ENCODE peak calls at places on chromosomes 5 and 9, in six cellular contexts. H is cardiac muscle cell, P is thoracic aorta, F is esophagus squamous epithelium, W is DND-41, J is transverse colon. G is an unnamed sample. For H3K4me1, the result is how much of the 10 kb centered on the place peaks cover.

GRCh38 chr9:83964973-83965349 is 15.1 kb downstream of the HNRNPK start:
- DNase-seq in J (no peak), P (no peak), H (peak), W (no peak), F (no peak), G (no peak)

GRCh38 chr5:153490124-153491085 is at the start of gene GRIA1:
- DNase-seq in F (no peak), W (no peak), H (peak), J (no peak), P (no peak), G (no peak)

GRCh38 chr9:93265301-93265971 is 81.5 kb downstream of the WNK2 start:
- DNase-seq in W (no peak), J (no peak), P (no peak), H (no peak), F (no peak), G (no peak)

GRCh38 chr5:174581483-174581882 is 142.9 kb upstream of the MSX2 start:
- DNase-seq in P (no peak), H (peak), W (peak), J (no peak), F (no peak), G (no peak)

GRCh38 chr5:79990205-79990597 is 861 bp downstream of the MTX3 start:
- DNase-seq in H (no peak), W (no peak), F (no peak), P (no peak), J (no peak), G (no peak)

GRCh38 chr9:74362423-74362822 is 134.7 kb upstream of the RORB start:
- DNase-seq in W (no peak), H (no peak), F (no peak), J (no peak), P (no peak), G (no peak)

GRCh38 chr9:105066265-105066865 is 138.4 kb upstream of the ABCA1 start:
- DNase-seq in J (no peak), W (no peak), H (no peak), P (no peak), F (peak), G (peak)

GRCh38 chr5:178555771-178556211 is 34.4 kb downstream of the COL23A1 start:
- DNase-seq in J (no peak), P (no peak), W (no peak), H (no peak), F (no peak), G (no peak)

GRCh38 chr9:130282000-130282700 is 16.6 kb downstream of the HMCN2 start:
- DNase-seq in W (no peak), J (peak), F (no peak), H (no peak), P (no peak), G (peak)

GRCh38 chr5:36950586-36951457 is 74.3 kb downstream of the NIPBL start:
- DNase-seq in J (no peak), H (peak), F (no peak), W (no peak), P (no peak), G (no peak)

GRCh38 chr9:136762221-136762691 is 2.1 kb downstream of the LCN15 start:
- DNase-seq in J (no peak), H (no peak), F (no peak), W (no peak), P (no peak), G (no peak)

GRCh38 chr9:3371842-3372241 is 154.0 kb downstream of the RFX3 start:
- DNase-seq in P (no peak), W (no peak), F (no peak), J (no peak), H (no peak), G (no peak)
- TF ChIP-seq CTCF in P (no peak), W (no peak), F (no peak), J (no peak), H (no peak), G (no peak)

DNA sequence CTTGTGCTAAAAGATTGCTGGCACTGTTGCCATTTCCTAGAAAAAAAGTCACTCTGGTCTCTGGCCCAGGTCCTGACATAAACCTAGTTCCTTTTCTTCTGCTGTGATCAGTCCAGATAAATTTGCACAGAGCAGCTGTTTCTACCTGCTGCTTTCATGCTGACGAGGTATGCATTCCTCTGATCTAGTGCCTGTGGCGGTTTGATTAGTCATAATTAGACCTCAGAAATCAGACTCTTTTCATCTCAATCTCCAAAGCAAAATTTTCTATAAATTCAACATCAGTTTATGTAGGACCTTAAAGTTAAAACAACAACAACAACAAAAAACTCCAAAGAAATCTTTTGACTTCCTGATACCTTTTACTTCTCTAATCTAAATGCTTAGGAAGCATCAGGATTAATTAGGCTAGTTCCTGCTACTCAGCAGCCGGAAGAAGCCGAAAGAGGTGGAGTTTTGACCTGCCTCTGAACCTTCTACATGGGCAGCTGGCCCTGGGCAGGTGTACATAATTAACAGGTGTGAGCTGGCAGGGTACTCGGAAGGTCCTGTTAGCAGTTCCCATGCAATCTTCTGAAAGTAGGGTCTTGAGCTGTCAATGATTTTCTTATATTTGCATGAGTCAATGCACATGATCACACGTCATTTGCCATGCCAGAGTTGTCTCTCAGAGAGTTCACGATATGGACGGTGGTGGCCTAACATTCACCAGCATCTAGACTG is 83.3 kb upstream of the CCDC112 start:
- DNase-seq in W (no peak), H (no peak), P (no peak), F (no peak), J (peak), G (no peak)
- H3K4me3 ChIP-seq in W (no peak), H (no peak), P (no peak), F (no peak), J (no peak), G (no peak)

GRCh38 chr5:181245427-181246275 is 1.9 kb upstream of the RACK1 start:
- DNase-seq in W (no peak), P (no peak), H (no peak), F (no peak), J (peak), G (peak)
- H3K4me1 ChIP-seq in W (half or more), P (under half), H (under half), F (half or more), J (half or more), G (half or more)

GRCh38 chr5:42994285-42995151 is 45.6 kb downstream of the ANXA2R start:
- DNase-seq in H (peak), W (peak), P (no peak), J (peak), F (peak), G (peak)
- TF ChIP-seq CTCF in H (peak), W (peak), P (peak), J (peak), F (peak), G (peak)

DNA sequence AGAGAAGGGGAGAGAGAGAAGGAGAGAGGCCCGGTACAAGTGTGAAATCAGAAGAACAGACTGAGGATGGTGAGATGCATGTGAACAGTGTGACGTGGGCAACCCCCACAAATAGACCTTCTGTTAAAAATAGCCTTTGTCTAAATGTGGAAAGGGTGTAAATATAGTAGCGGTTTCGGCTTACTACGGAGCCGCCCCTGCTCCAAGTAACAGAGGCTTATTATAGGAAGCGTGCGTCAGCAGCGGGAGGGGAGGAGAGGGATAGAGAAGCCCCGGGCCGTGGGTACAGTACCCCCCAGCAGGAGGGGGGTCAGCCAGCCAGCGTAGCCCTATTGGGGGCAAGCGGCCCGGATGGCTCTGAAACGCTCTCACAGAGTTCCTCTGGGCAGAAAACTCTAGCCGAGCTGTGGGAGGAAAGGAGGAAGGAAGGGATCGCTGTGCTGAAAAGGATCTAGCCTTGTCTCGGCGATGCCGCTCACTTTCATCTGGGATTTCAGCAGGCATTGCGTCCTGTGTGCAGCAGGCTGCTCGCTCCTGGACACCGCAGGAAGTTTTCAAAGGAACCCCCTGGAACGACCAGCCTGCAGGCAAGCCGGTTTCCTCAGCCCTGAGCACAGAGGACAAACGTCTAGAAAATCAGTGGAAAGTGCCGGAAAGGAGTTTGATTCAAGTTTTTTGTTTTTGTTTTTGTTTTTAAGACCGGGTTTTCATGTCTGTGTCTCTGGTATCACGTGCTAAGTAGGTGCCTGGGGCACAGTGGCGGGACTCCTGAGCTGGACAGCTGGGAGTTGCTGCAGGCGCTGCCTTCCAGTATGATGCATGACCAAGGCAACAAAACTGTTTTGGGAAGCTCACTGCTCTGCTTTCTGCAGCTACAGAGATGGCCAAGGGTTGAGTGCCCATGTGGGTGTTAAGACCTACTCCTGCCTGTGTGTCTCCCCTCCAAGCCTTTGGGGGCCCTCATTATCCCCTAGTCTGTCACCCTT is 146.6 kb downstream of the SEC61B start:
- DNase-seq in W (no peak), P (peak), F (no peak), J (peak), H (peak), G (peak)
- H3K4me3 ChIP-seq in W (no peak), P (peak), F (peak), J (peak), H (no peak), G (peak)

GRCh38 chr5:124663101-124663506 is 83.3 kb downstream of the ZNF608 start:
- DNase-seq in H (no peak), W (no peak), F (no peak), J (no peak), P (no peak), G (no peak)
- H3K4me1 ChIP-seq in H (half or more), W (under half), F (half or more), J (half or more), P (under half), G (half or more)

DNA sequence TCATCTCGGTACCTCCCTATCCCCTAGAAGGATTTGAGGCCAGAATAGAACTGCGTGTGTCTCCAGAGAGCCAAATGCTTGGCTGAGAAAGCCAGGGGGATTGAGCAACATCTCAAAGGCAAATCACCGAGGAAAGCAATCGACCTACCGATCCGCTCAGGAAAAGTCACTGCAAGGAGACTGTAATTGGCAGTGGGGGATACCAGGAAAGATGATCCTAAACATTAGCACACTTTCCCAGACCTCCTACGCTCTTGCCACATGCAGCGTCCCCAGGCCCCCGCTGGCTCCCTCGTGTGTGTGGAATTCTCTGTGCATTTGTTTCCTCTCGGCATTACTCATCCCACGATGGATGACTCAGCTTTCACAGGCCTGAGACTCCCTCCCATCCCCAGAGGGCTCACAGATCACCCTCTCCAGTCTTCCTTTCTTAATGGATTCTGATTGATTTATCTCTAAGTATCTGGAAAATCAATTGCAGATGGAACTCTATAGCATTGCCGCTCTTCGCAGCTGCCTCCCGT is 82.2 kb upstream of the ICE1 start:
- DNase-seq in H (peak), F (no peak), P (peak), W (no peak), J (peak), G (peak)
- TF ChIP-seq CTCF in H (peak), F (peak), P (no peak), W (no peak), J (no peak), G (peak)

DNA sequence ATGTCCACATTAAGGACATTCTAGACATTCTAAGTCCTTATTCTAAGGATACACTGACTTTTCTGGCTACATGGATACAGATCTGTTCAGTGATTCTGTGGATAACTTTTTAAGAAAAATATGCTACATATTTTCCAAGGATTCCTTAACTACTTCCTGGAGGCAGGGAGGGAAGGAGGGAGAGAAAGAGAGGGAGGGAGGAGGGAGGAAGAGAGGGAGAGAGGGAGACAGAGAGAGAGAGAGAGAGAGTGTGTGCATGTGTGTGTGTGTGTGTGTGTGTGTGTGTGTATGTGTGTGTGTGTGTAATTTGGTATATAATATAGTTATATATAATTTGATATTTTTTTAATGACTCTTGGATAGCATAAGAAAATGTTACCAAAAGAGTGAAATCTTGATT is 109.8 kb downstream of the TLE4 start:
- DNase-seq in P (no peak), J (no peak), F (no peak), W (no peak), H (no peak), G (no peak)
- H3K4me3 ChIP-seq in P (no peak), J (no peak), F (no peak), W (no peak), H (no peak), G (no peak)